ENCODE peak calls at places on chromosomes 12 and 14, in five cellular contexts. One of them, this sample, is unnamed.

GRCh38 chr12:10283028-10283427 is 24.6 kb upstream of the KLRD1 start:
- DNase-seq in upper lobe of right lung: no peak
- DNase-seq in nephron progenitor cell: no peak
- DNase-seq in choroid plexus epithelial cell: no peak
- DNase-seq in GM13976: no peak
- DNase-seq in this sample: no peak

GRCh38 chr14:100729982-100730381 is 3.3 kb downstream of the DLK1 start:
- DNase-seq in upper lobe of right lung: no peak
- DNase-seq in nephron progenitor cell: no peak
- DNase-seq in choroid plexus epithelial cell: no peak
- DNase-seq in GM13976: no peak
- DNase-seq in this sample: no peak

GRCh38 chr14:93543766-93544165 is 113.0 kb downstream of the UNC79 start:
- DNase-seq in upper lobe of right lung: no peak
- DNase-seq in nephron progenitor cell: no peak
- DNase-seq in choroid plexus epithelial cell: peak
- DNase-seq in GM13976: no peak
- DNase-seq in this sample: no peak

GRCh38 chr14:99716091-99716849 is 32.2 kb downstream of the CYP46A1 start:
- DNase-seq in upper lobe of right lung: no peak
- DNase-seq in nephron progenitor cell: no peak
- DNase-seq in choroid plexus epithelial cell: no peak
- DNase-seq in GM13976: no peak
- DNase-seq in this sample: no peak

GRCh38 chr12:82144505-82144904 is 213.7 kb downstream of the CCDC59 start:
- DNase-seq in upper lobe of right lung: no peak
- DNase-seq in nephron progenitor cell: no peak
- DNase-seq in choroid plexus epithelial cell: no peak
- DNase-seq in GM13976: no peak
- DNase-seq in this sample: no peak

GRCh38 chr12:63056649-63057048 is 94.4 kb downstream of the AVPR1A start:
- DNase-seq in upper lobe of right lung: no peak
- DNase-seq in nephron progenitor cell: no peak
- DNase-seq in choroid plexus epithelial cell: peak
- DNase-seq in GM13976: no peak
- DNase-seq in this sample: no peak

GRCh38 chr14:68405959-68406358 is 386.9 kb downstream of the ZFP36L1 start:
- DNase-seq in upper lobe of right lung: no peak
- DNase-seq in nephron progenitor cell: no peak
- DNase-seq in choroid plexus epithelial cell: peak
- DNase-seq in GM13976: no peak
- DNase-seq in this sample: no peak

GRCh38 chr12:29245246-29245645 is 96.2 kb downstream of the FAR2 start:
- DNase-seq in upper lobe of right lung: no peak
- DNase-seq in nephron progenitor cell: no peak
- DNase-seq in choroid plexus epithelial cell: no peak
- DNase-seq in GM13976: no peak
- DNase-seq in this sample: no peak

GRCh38 chr12:50241178-50241577 is 42.1 kb downstream of the LIMA1 start:
- DNase-seq in upper lobe of right lung: no peak
- DNase-seq in nephron progenitor cell: no peak
- DNase-seq in choroid plexus epithelial cell: peak
- DNase-seq in GM13976: no peak
- DNase-seq in this sample: no peak

GRCh38 chr14:37697489-37698121 is 102.2 kb downstream of the TTC6 start:
- DNase-seq in upper lobe of right lung: no peak
- DNase-seq in nephron progenitor cell: no peak
- DNase-seq in choroid plexus epithelial cell: peak
- DNase-seq in GM13976: no peak
- DNase-seq in this sample: no peak

GRCh38 chr12:112992541-112993398 is 14.5 kb downstream of the OAS2 start:
- DNase-seq in upper lobe of right lung: no peak
- DNase-seq in nephron progenitor cell: peak
- DNase-seq in choroid plexus epithelial cell: peak
- DNase-seq in GM13976: peak
- DNase-seq in this sample: peak

GRCh38 chr12:115135800-115136211 is 451.8 kb upstream of the TBX3 start:
- DNase-seq in upper lobe of right lung: peak
- DNase-seq in nephron progenitor cell: peak
- DNase-seq in choroid plexus epithelial cell: peak
- DNase-seq in GM13976: no peak
- DNase-seq in this sample: no peak

GRCh38 chr12:1747609-1748008 is 56.7 kb downstream of the ADIPOR2 start:
- DNase-seq in upper lobe of right lung: no peak
- DNase-seq in nephron progenitor cell: no peak
- DNase-seq in choroid plexus epithelial cell: no peak
- DNase-seq in GM13976: no peak
- DNase-seq in this sample: no peak

GRCh38 chr14:78335531-78335930 is 165.4 kb downstream of the NRXN3 start:
- DNase-seq in upper lobe of right lung: no peak
- DNase-seq in nephron progenitor cell: no peak
- DNase-seq in choroid plexus epithelial cell: no peak
- DNase-seq in GM13976: no peak
- DNase-seq in this sample: no peak

GRCh38 chr12:48924617-48925217 is 575 bp downstream of the FKBP11 start:
- DNase-seq in upper lobe of right lung: peak
- DNase-seq in nephron progenitor cell: peak
- DNase-seq in choroid plexus epithelial cell: peak
- DNase-seq in GM13976: peak
- DNase-seq in this sample: peak

GRCh38 chr12:2664721-2665577 is 129.8 kb upstream of the FKBP4 start:
- DNase-seq in upper lobe of right lung: peak
- DNase-seq in nephron progenitor cell: no peak
- DNase-seq in choroid plexus epithelial cell: no peak
- DNase-seq in GM13976: no peak
- DNase-seq in this sample: no peak

GRCh38 chr12:120739031-120739762 is 13.6 kb downstream of the ACADS start:
- DNase-seq in upper lobe of right lung: no peak
- DNase-seq in nephron progenitor cell: no peak
- DNase-seq in choroid plexus epithelial cell: no peak
- DNase-seq in GM13976: peak
- DNase-seq in this sample: no peak

GRCh38 chr12:29627221-29627620 is 129.7 kb upstream of the OVCH1 start:
- DNase-seq in upper lobe of right lung: no peak
- DNase-seq in nephron progenitor cell: no peak
- DNase-seq in choroid plexus epithelial cell: no peak
- DNase-seq in GM13976: no peak
- DNase-seq in this sample: no peak

GRCh38 chr14:67618617-67619063 is 1.1 kb upstream of the ARG2 start:
- DNase-seq in upper lobe of right lung: no peak
- DNase-seq in nephron progenitor cell: peak
- DNase-seq in choroid plexus epithelial cell: peak
- DNase-seq in GM13976: peak
- DNase-seq in this sample: no peak

GRCh38 chr14:74983343-74983742 is 19.4 kb upstream of the EIF2B2 start:
- DNase-seq in upper lobe of right lung: no peak
- DNase-seq in nephron progenitor cell: no peak
- DNase-seq in choroid plexus epithelial cell: no peak
- DNase-seq in GM13976: no peak
- DNase-seq in this sample: no peak

GRCh38 chr12:19915392-19916192 is 452.7 kb upstream of the PDE3A start:
- DNase-seq in upper lobe of right lung: no peak
- DNase-seq in nephron progenitor cell: no peak
- DNase-seq in choroid plexus epithelial cell: peak
- DNase-seq in GM13976: peak
- DNase-seq in this sample: no peak

GRCh38 chr14:80215081-80215480 is 3.8 kb upstream of the DIO2 start:
- DNase-seq in upper lobe of right lung: no peak
- DNase-seq in nephron progenitor cell: no peak
- DNase-seq in choroid plexus epithelial cell: peak
- DNase-seq in GM13976: no peak
- DNase-seq in this sample: no peak

GRCh38 chr12:109879332-109880048 is 851 bp downstream of the GLTP start:
- DNase-seq in upper lobe of right lung: no peak
- DNase-seq in nephron progenitor cell: no peak
- DNase-seq in choroid plexus epithelial cell: peak
- DNase-seq in GM13976: no peak
- DNase-seq in this sample: no peak

GRCh38 chr12:93563807-93564538 is 8.5 kb upstream of the SOCS2 start:
- DNase-seq in upper lobe of right lung: no peak
- DNase-seq in nephron progenitor cell: no peak
- DNase-seq in choroid plexus epithelial cell: peak
- DNase-seq in GM13976: peak
- DNase-seq in this sample: no peak

GRCh38 chr12:15837141-15837781 is 44.9 kb upstream of the STRAP start:
- DNase-seq in upper lobe of right lung: no peak
- DNase-seq in nephron progenitor cell: no peak
- DNase-seq in choroid plexus epithelial cell: no peak
- DNase-seq in GM13976: no peak
- DNase-seq in this sample: no peak

GRCh38 chr12:70724444-70724843 is 87.2 kb upstream of the PTPRB start:
- DNase-seq in upper lobe of right lung: no peak
- DNase-seq in nephron progenitor cell: no peak
- DNase-seq in choroid plexus epithelial cell: peak
- DNase-seq in GM13976: no peak
- DNase-seq in this sample: no peak
- TF ChIP-seq CTCF in upper lobe of right lung: no peak
- TF ChIP-seq CTCF in nephron progenitor cell: peak
- TF ChIP-seq CTCF in choroid plexus epithelial cell: peak
- TF ChIP-seq CTCF in GM13976: no peak
- TF ChIP-seq CTCF in this sample: peak

GRCh38 chr12:91551927-91552326 is 369.3 kb upstream of the DCN start:
- DNase-seq in upper lobe of right lung: no peak
- DNase-seq in nephron progenitor cell: no peak
- DNase-seq in choroid plexus epithelial cell: no peak
- DNase-seq in GM13976: no peak
- DNase-seq in this sample: no peak

GRCh38 chr12:91556909-91557308 is 374.3 kb upstream of the DCN start:
- DNase-seq in upper lobe of right lung: peak
- DNase-seq in nephron progenitor cell: no peak
- DNase-seq in choroid plexus epithelial cell: no peak
- DNase-seq in GM13976: no peak
- DNase-seq in this sample: no peak

GRCh38 chr12:91551242-91551641 is 368.6 kb upstream of the DCN start:
- DNase-seq in upper lobe of right lung: no peak
- DNase-seq in nephron progenitor cell: no peak
- DNase-seq in choroid plexus epithelial cell: no peak
- DNase-seq in GM13976: no peak
- DNase-seq in this sample: no peak

GRCh38 chr12:91555981-91556380 is 373.4 kb upstream of the DCN start:
- DNase-seq in upper lobe of right lung: no peak
- DNase-seq in nephron progenitor cell: no peak
- DNase-seq in choroid plexus epithelial cell: no peak
- DNase-seq in GM13976: no peak
- DNase-seq in this sample: no peak
- TF ChIP-seq CTCF in upper lobe of right lung: no peak
- TF ChIP-seq CTCF in nephron progenitor cell: no peak
- TF ChIP-seq CTCF in choroid plexus epithelial cell: no peak
- TF ChIP-seq CTCF in GM13976: no peak
- TF ChIP-seq CTCF in this sample: no peak

GRCh38 chr12:95951515-95951914 is 8.4 kb downstream of the AMDHD1 start:
- DNase-seq in upper lobe of right lung: no peak
- DNase-seq in nephron progenitor cell: no peak
- DNase-seq in choroid plexus epithelial cell: no peak
- DNase-seq in GM13976: no peak
- DNase-seq in this sample: no peak

GRCh38 chr12:95956557-95957145 is 13.5 kb downstream of the AMDHD1 start:
- DNase-seq in upper lobe of right lung: no peak
- DNase-seq in nephron progenitor cell: no peak
- DNase-seq in choroid plexus epithelial cell: no peak
- DNase-seq in GM13976: no peak
- DNase-seq in this sample: no peak

GRCh38 chr12:95959107-95959506 is 16.0 kb downstream of the AMDHD1 start:
- DNase-seq in upper lobe of right lung: no peak
- DNase-seq in nephron progenitor cell: no peak
- DNase-seq in choroid plexus epithelial cell: peak
- DNase-seq in GM13976: peak
- DNase-seq in this sample: no peak

GRCh38 chr12:95953000-95953399 is 9.9 kb downstream of the AMDHD1 start:
- DNase-seq in upper lobe of right lung: no peak
- DNase-seq in nephron progenitor cell: no peak
- DNase-seq in choroid plexus epithelial cell: no peak
- DNase-seq in GM13976: no peak
- DNase-seq in this sample: no peak

DNA sequence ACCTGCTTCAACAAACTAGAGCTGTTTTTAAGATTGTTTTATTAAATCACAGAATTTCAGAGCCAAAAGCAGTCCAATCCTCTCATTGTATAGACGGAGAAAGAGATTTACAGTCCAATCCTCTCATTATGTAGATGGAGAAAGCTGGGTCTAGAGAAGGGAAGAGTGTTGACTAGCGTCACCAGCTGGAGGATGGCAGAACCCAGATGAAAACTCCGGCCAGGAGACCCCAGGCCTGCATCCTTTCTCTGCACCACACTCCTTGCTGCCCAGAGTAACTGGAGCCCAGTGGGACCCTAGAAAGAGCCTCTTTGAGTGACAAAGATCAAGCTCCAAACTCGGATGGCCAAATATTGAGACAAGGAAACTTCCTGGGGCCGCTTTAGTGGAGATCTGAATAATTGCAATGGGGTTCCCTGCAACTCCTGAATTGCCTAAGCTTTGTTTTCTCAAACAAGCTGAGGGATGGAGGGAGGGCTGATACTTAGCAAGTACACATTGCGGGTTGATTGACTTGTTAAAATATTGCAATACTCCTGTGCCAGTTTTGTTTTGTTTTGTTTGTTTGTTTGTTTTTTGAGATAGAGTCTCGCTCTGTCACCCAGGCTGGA is 12.5 kb downstream of the AMDHD1 start:
- DNase-seq in upper lobe of right lung: no peak
- DNase-seq in nephron progenitor cell: no peak
- DNase-seq in choroid plexus epithelial cell: no peak
- DNase-seq in GM13976: no peak
- DNase-seq in this sample: no peak
- TF ChIP-seq CTCF in upper lobe of right lung: no peak
- TF ChIP-seq CTCF in nephron progenitor cell: no peak
- TF ChIP-seq CTCF in choroid plexus epithelial cell: no peak
- TF ChIP-seq CTCF in GM13976: no peak
- TF ChIP-seq CTCF in this sample: no peak

GRCh38 chr12:52082026-52082667 is 2.6 kb downstream of the SMIM41 start:
- DNase-seq in upper lobe of right lung: peak
- DNase-seq in nephron progenitor cell: peak
- DNase-seq in choroid plexus epithelial cell: no peak
- DNase-seq in GM13976: no peak
- DNase-seq in this sample: peak

GRCh38 chr12:52084491-52085231 is 5.2 kb downstream of the SMIM41 start:
- DNase-seq in upper lobe of right lung: peak
- DNase-seq in nephron progenitor cell: no peak
- DNase-seq in choroid plexus epithelial cell: no peak
- DNase-seq in GM13976: peak
- DNase-seq in this sample: no peak

GRCh38 chr12:52082668-52082987 is 3.1 kb downstream of the SMIM41 start:
- DNase-seq in upper lobe of right lung: no peak
- DNase-seq in nephron progenitor cell: no peak
- DNase-seq in choroid plexus epithelial cell: no peak
- DNase-seq in GM13976: peak
- DNase-seq in this sample: no peak

GRCh38 chr12:52082988-52083637 is 3.6 kb downstream of the SMIM41 start:
- DNase-seq in upper lobe of right lung: peak
- DNase-seq in nephron progenitor cell: peak
- DNase-seq in choroid plexus epithelial cell: peak
- DNase-seq in GM13976: peak
- DNase-seq in this sample: peak

DNA sequence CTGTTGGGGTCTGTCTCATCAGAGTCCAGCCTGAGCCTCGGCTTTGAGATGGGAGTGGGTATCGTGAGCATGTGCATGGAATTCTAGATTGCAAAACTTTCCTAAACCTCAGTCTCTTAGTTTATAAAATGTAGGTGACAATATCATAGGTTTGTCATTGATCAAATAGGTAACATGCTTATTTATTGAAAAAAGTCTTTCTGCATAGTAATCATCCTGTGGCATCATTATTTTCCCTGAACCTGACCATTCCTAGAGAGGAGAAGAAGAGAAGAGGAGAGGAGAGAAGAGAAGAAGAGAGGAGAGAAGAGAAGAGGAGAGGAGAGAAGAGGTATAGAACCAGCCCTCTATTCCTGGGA is 4.1 kb downstream of the SMIM41 start:
- DNase-seq in upper lobe of right lung: no peak
- DNase-seq in nephron progenitor cell: no peak
- DNase-seq in choroid plexus epithelial cell: no peak
- DNase-seq in GM13976: no peak
- DNase-seq in this sample: no peak
- TF ChIP-seq CTCF in upper lobe of right lung: peak
- TF ChIP-seq CTCF in nephron progenitor cell: peak
- TF ChIP-seq CTCF in choroid plexus epithelial cell: no peak
- TF ChIP-seq CTCF in GM13976: no peak
- TF ChIP-seq CTCF in this sample: no peak